ENCODE peak calls at places on chromosomes 11 and 22, in four cellular contexts. E is NB4, F is cardiac muscle cell, G is AG09319. O is an unnamed sample.

GRCh38 chr22:26610072-26610958 is 7.5 kb downstream of the CRYBB1 start:
- DNase-seq in E (peak; percentile 58), G (peak; percentile 55), F (no peak), O (peak; percentile 79)

GRCh38 chr11:33168605-33169240 is 7.4 kb upstream of the CSTF3 start:
- DNase-seq in G (no peak), E (no peak), F (no peak), O (no peak)

GRCh38 chr11:47980907-47981621 is 705 bp downstream of the PTPRJ start:
- DNase-seq in E (peak; percentile 66), G (no peak), F (peak; percentile 77), O (peak; percentile 75)

GRCh38 chr22:42432020-42432596 is at the start of gene NFAM1:
- DNase-seq in G (no peak), F (no peak), E (peak; percentile 95), O (no peak)

GRCh38 chr22:42720263-42721044 is at the start of gene A4GALT:
- DNase-seq in E (no peak), F (peak; percentile 52), G (no peak), O (peak; percentile 82)

GRCh38 chr11:33931032-33931431 is 39.2 kb upstream of the LMO2 start:
- DNase-seq in G (no peak), E (no peak), F (no peak), O (no peak)

GRCh38 chr22:31106651-31107205 is 640 bp downstream of the SELENOM start:
- DNase-seq in F (no peak), E (no peak), G (peak; percentile 27), O (no peak)

GRCh38 chr11:34512810-34513673 is 552 bp downstream of the ELF5 start:
- DNase-seq in G (no peak), E (peak; percentile 67), F (peak; percentile 56), O (peak; percentile 71)

GRCh38 chr22:44383652-44384562 is 71.2 kb upstream of the SHISAL1 start:
- DNase-seq in E (no peak), G (no peak), F (no peak), O (no peak)

GRCh38 chr11:6219359-6219758 is 14.0 kb downstream of the C11orf42 start:
- DNase-seq in F (no peak), G (peak; percentile 74), E (no peak), O (no peak)

GRCh38 chr11:63870351-63871197 is 31.7 kb downstream of the MARK2 start:
- DNase-seq in G (no peak), E (no peak), F (no peak), O (no peak)

GRCh38 chr11:34345991-34346480 is 11.8 kb downstream of the ABTB2 start:
- DNase-seq in G (no peak), E (no peak), F (peak; percentile 43), O (no peak)

GRCh38 chr11:13923182-13923581 is 39.3 kb upstream of the SPON1 start:
- DNase-seq in E (peak; percentile 5), G (no peak), F (no peak), O (no peak)

GRCh38 chr22:29971607-29972006 is 88.6 kb downstream of the MTMR3 start:
- DNase-seq in G (no peak), F (no peak), E (no peak), O (no peak)

GRCh38 chr11:72642815-72643511 is 31.3 kb downstream of the PDE2A start:
- DNase-seq in E (peak; percentile 75), G (no peak), F (peak; percentile 72), O (peak; percentile 94)

GRCh38 chr11:68150029-68150428 is 28.8 kb upstream of the CHKA start:
- DNase-seq in F (no peak), E (peak; percentile 62), G (no peak), O (no peak)

GRCh38 chr11:12288212-12288933 is 89.0 kb upstream of the PARVA start:
- DNase-seq in E (peak; percentile 64), F (peak; percentile 89), G (peak; percentile 90), O (peak; percentile 74)

GRCh38 chr11:74838188-74838587 is 89.5 kb downstream of the RNF169 start:
- DNase-seq in E (no peak), G (no peak), F (no peak), O (peak; percentile 25)

GRCh38 chr11:14237333-14237988 is 121.5 kb downstream of the RRAS2 start:
- DNase-seq in E (peak; percentile 20), F (no peak), G (no peak), O (peak; percentile 78)

GRCh38 chr11:9273430-9274336 is 8.5 kb upstream of the DENND5A start:
- DNase-seq in F (no peak), G (no peak), E (peak; percentile 86), O (no peak)
- TF ChIP-seq CTCF in F (no peak), G (no peak), E (no peak), O (no peak)

GRCh38 chr11:132026746-132027145 is 656.3 kb downstream of the NTM start:
- DNase-seq in F (no peak), G (no peak), E (no peak), O (no peak)

GRCh38 chr11:132024587-132025295 is 654.3 kb downstream of the NTM start:
- DNase-seq in E (no peak), F (no peak), G (no peak), O (no peak)

GRCh38 chr11:132030896-132031295 is 660.5 kb downstream of the NTM start:
- DNase-seq in G (no peak), E (no peak), F (no peak), O (no peak)

GRCh38 chr11:132032555-132032954 is 662.1 kb downstream of the NTM start:
- DNase-seq in G (no peak), F (no peak), E (no peak), O (no peak)

GRCh38 chr11:132028380-132029240 is 658.2 kb downstream of the NTM start:
- DNase-seq in E (peak; percentile 25), G (no peak), F (peak; percentile 53), O (peak; percentile 25)
- TF ChIP-seq CTCF in E (peak; percentile 41), G (peak; percentile 4), F (peak; percentile 34), O (peak; percentile 60)

DNA sequence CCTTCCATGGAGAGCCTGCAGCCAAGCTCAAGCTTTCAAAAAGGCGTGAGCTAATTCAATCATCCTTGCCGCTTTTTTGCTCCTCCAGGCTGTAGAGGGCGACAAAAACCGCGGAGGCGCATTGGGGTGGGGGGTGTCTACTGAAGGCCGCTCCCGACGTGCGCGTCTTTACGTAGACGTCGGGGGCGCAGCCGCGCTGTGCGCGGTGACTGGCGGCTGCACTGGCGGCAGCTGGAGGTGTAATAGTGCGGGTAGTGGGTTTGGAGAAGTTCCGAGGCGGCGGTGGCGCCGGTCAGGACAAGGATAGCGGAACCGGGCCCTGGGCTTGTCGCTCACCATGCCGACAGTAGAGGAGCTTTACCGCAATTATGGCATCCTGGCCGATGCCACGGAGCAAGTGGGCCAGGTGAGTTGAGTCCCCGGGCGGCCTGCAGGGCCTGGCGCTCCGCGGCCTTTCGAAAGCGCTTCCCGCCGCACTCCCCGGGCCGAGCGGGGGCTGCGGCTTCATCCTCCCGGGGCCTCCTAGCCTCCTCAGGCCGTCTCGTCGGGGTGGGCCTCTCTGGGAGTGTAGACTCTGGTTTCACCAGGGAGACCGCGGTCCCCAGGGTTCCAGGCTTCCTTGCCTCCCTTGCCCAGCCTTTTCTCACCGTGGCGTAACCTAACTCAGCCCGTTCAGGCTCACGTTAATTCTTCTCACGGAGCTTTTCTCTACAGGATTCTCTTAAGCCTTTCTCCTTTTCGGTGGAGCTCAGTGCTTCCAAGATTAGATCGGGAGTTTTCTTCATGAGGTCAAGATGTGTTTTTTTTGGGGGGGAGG is at the start of gene API5:
- DNase-seq in G (peak; percentile 69), E (peak; percentile 97), F (peak; percentile 95), O (peak; percentile 84)
- TF ChIP-seq CTCF in G (peak; percentile 83), E (peak; percentile 50), F (peak; percentile 78), O (peak; percentile 87)

DNA sequence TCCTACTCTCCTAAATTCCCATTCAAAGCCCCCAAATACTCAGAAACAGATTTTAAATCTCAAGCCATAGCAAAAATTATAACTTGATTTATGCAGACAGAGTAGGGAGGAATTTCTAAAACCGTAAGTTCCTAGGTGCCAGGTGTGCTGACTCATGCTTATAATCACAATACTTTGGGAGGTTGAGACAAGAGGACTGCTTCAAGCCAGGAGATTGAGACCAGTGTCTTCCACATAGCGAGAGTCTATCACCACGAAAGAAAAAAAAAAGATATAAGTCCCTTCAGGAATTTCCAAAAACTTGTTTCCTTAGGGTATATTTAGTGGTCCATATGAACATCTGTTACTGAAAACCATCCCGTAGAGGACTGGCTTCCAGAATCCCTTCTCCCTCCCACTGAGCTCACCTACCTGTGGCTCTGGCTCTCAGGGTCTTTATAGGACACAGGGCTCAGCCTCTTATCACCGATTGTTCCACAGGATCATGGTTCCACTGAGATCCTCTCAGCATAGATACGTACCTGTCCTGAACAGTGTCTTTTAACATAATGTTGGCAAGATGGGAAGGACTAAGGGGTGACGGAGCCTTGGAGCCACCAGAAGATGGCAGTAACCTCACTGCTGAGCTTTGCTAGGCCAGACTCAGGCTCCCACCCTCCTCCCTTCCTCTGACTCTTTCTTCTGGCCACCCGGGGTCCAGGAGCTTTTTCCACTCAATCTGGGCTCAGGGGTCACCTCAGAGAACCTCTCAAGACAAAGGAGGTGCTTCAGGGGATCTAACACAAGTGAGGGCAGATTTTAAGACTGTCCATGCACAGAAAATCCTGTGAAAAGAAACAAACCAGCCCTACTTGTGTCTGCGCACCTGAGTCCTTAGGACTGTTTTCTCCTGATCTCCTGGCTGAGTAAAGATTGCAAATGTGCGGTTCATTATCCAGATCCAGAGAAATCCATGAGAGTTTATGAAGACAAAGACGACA is 117.5 kb upstream of the TOP3B start:
- DNase-seq in F (no peak), G (no peak), E (peak; percentile 50), O (no peak)
- TF ChIP-seq CTCF in F (peak; percentile 41), G (peak; percentile 25), E (peak; percentile 36), O (peak; percentile 41)

GRCh38 chr11:66157182-66157864 is 87.3 kb downstream of the PACS1 start:
- DNase-seq in E (no peak), G (no peak), F (no peak), O (peak; percentile 28)
- TF ChIP-seq CTCF in E (no peak), G (no peak), F (no peak), O (no peak)

GRCh38 chr22:20507253-20508066 is at the start of gene MED15:
- DNase-seq in G (peak; percentile 51), F (peak; percentile 92), E (peak; percentile 91), O (peak; percentile 89)
- TF ChIP-seq CTCF in G (no peak), F (no peak), E (no peak), O (no peak)

GRCh38 chr11:120055646-120056045 is 82.3 kb downstream of the TRIM29 start:
- DNase-seq in G (no peak), E (no peak), F (peak; percentile 17), O (no peak)
- TF ChIP-seq CTCF in G (no peak), E (no peak), F (no peak), O (no peak)

GRCh38 chr11:11208994-11209393 is 144.1 kb downstream of the CSNK2A3 start:
- DNase-seq in E (no peak), F (no peak), G (no peak), O (no peak)
- TF ChIP-seq CTCF in E (no peak), F (no peak), G (no peak), O (no peak)

GRCh38 chr22:19787849-19788141 is 27.2 kb downstream of the TBX1 start:
- DNase-seq in F (no peak), G (no peak), E (no peak), O (no peak)
- TF ChIP-seq CTCF in F (no peak), G (no peak), E (no peak), O (no peak)

GRCh38 chr22:37043828-37044538 is 7.6 kb upstream of the KCTD17 start:
- DNase-seq in E (peak; percentile 82), G (no peak), F (peak; percentile 71), O (peak; percentile 90)
- TF ChIP-seq CTCF in E (peak; percentile 71), G (peak; percentile 24), F (peak; percentile 64), O (peak; percentile 85)

O was measured in GM13977.